ENCODE peak calls at places on chromosomes 7 and 10, in six cellular contexts. One of them, this sample, is unnamed.

GRCh38 chr7:2471022-2471329 is 5.2 kb downstream of the GRIFIN start:
- DNase-seq in heart left ventricle: no peak
- DNase-seq in HepG2: no peak
- DNase-seq in frontal cortex: no peak
- DNase-seq in AG10803: no peak
- DNase-seq in Calu3: no peak
- DNase-seq in this sample: no peak

GRCh38 chr10:108453166-108453565 is 1288.7 kb upstream of the SORCS1 start:
- DNase-seq in HepG2: no peak
- DNase-seq in heart left ventricle: no peak
- DNase-seq in Calu3: no peak
- DNase-seq in frontal cortex: no peak
- DNase-seq in AG10803: no peak
- DNase-seq in this sample: no peak

GRCh38 chr7:151426486-151426905 is 13.4 kb downstream of the CRYGN start:
- DNase-seq in Calu3: peak
- DNase-seq in heart left ventricle: no peak
- DNase-seq in AG10803: peak
- DNase-seq in frontal cortex: peak
- DNase-seq in HepG2: no peak
- DNase-seq in this sample: no peak

GRCh38 chr10:119597405-119598186 is 832 bp upstream of the TIAL1 start:
- DNase-seq in heart left ventricle: no peak
- DNase-seq in AG10803: no peak
- DNase-seq in frontal cortex: no peak
- DNase-seq in Calu3: no peak
- DNase-seq in HepG2: no peak
- DNase-seq in this sample: no peak

GRCh38 chr10:1738950-1739349 is 1.6 kb upstream of the ADARB2 start:
- DNase-seq in heart left ventricle: no peak
- DNase-seq in AG10803: no peak
- DNase-seq in HepG2: no peak
- DNase-seq in frontal cortex: no peak
- DNase-seq in Calu3: no peak
- DNase-seq in this sample: no peak

GRCh38 chr10:8473205-8473604 is 418.7 kb downstream of the GATA3 start:
- DNase-seq in heart left ventricle: no peak
- DNase-seq in frontal cortex: no peak
- DNase-seq in Calu3: no peak
- DNase-seq in HepG2: no peak
- DNase-seq in AG10803: no peak
- DNase-seq in this sample: no peak

GRCh38 chr10:21296575-21297355 is 228.7 kb downstream of the SKIDA1 start:
- DNase-seq in frontal cortex: no peak
- DNase-seq in HepG2: no peak
- DNase-seq in heart left ventricle: no peak
- DNase-seq in AG10803: no peak
- DNase-seq in Calu3: no peak
- DNase-seq in this sample: no peak

GRCh38 chr10:3108033-3108432 is 40.7 kb downstream of the PFKP start:
- DNase-seq in HepG2: no peak
- DNase-seq in frontal cortex: no peak
- DNase-seq in heart left ventricle: peak
- DNase-seq in Calu3: no peak
- DNase-seq in AG10803: no peak
- DNase-seq in this sample: no peak

GRCh38 chr7:65444899-65445823 is 71.5 kb downstream of the ZNF92 start:
- DNase-seq in heart left ventricle: no peak
- DNase-seq in HepG2: peak
- DNase-seq in Calu3: no peak
- DNase-seq in frontal cortex: no peak
- DNase-seq in AG10803: no peak
- DNase-seq in this sample: no peak

GRCh38 chr7:54877683-54878082 is 118.7 kb upstream of the SEC61G start:
- DNase-seq in AG10803: no peak
- DNase-seq in frontal cortex: no peak
- DNase-seq in Calu3: peak
- DNase-seq in HepG2: peak
- DNase-seq in heart left ventricle: no peak
- DNase-seq in this sample: no peak

GRCh38 chr7:27392477-27392876 is 149.9 kb downstream of the EVX1 start:
- DNase-seq in heart left ventricle: no peak
- DNase-seq in HepG2: no peak
- DNase-seq in Calu3: no peak
- DNase-seq in AG10803: no peak
- DNase-seq in frontal cortex: no peak
- DNase-seq in this sample: no peak

GRCh38 chr10:11515596-11516418 is 95.6 kb downstream of the USP6NL start:
- DNase-seq in HepG2: peak
- DNase-seq in frontal cortex: peak
- DNase-seq in AG10803: peak
- DNase-seq in Calu3: peak
- DNase-seq in heart left ventricle: no peak
- DNase-seq in this sample: no peak

GRCh38 chr7:36360244-36360643 is 29.4 kb upstream of the ANLN start:
- DNase-seq in Calu3: no peak
- DNase-seq in frontal cortex: no peak
- DNase-seq in AG10803: no peak
- DNase-seq in heart left ventricle: no peak
- DNase-seq in HepG2: no peak
- DNase-seq in this sample: no peak

GRCh38 chr7:26863504-26864308 is 684 bp downstream of the SKAP2 start:
- DNase-seq in frontal cortex: no peak
- DNase-seq in Calu3: no peak
- DNase-seq in heart left ventricle: no peak
- DNase-seq in AG10803: peak
- DNase-seq in HepG2: peak
- DNase-seq in this sample: no peak

GRCh38 chr10:99530108-99531025 is 2.4 kb upstream of the NKX2-3 start:
- DNase-seq in heart left ventricle: no peak
- DNase-seq in frontal cortex: peak
- DNase-seq in HepG2: no peak
- DNase-seq in AG10803: no peak
- DNase-seq in Calu3: no peak
- DNase-seq in this sample: no peak

GRCh38 chr7:1210321-1210978 is 22.2 kb upstream of the UNCX start:
- DNase-seq in heart left ventricle: no peak
- DNase-seq in AG10803: no peak
- DNase-seq in frontal cortex: no peak
- DNase-seq in HepG2: no peak
- DNase-seq in Calu3: no peak
- DNase-seq in this sample: no peak

GRCh38 chr10:68153473-68154210 is 44.4 kb downstream of the MYPN start:
- DNase-seq in HepG2: peak
- DNase-seq in heart left ventricle: no peak
- DNase-seq in frontal cortex: peak
- DNase-seq in Calu3: peak
- DNase-seq in AG10803: peak
- DNase-seq in this sample: peak

GRCh38 chr7:33392143-33392542 is 262.8 kb downstream of the BBS9 start:
- DNase-seq in HepG2: no peak
- DNase-seq in heart left ventricle: no peak
- DNase-seq in frontal cortex: no peak
- DNase-seq in AG10803: no peak
- DNase-seq in Calu3: no peak
- DNase-seq in this sample: peak

GRCh38 chr10:99930731-99931550 is 78.8 kb downstream of the DNMBP start:
- DNase-seq in heart left ventricle: no peak
- DNase-seq in frontal cortex: no peak
- DNase-seq in Calu3: peak
- DNase-seq in HepG2: peak
- DNase-seq in AG10803: no peak
- DNase-seq in this sample: peak

GRCh38 chr7:45021604-45022296 is 21.7 kb downstream of the CCM2 start:
- DNase-seq in heart left ventricle: no peak
- DNase-seq in frontal cortex: no peak
- DNase-seq in AG10803: peak
- DNase-seq in HepG2: no peak
- DNase-seq in Calu3: no peak
- DNase-seq in this sample: peak

GRCh38 chr7:15795371-15795770 is 108.9 kb upstream of the MEOX2 start:
- DNase-seq in frontal cortex: no peak
- DNase-seq in HepG2: no peak
- DNase-seq in Calu3: no peak
- DNase-seq in AG10803: no peak
- DNase-seq in heart left ventricle: no peak
- DNase-seq in this sample: no peak

GRCh38 chr7:30698481-30698880 is 16.2 kb upstream of the CRHR2 start:
- DNase-seq in Calu3: no peak
- DNase-seq in AG10803: no peak
- DNase-seq in frontal cortex: no peak
- DNase-seq in HepG2: no peak
- DNase-seq in heart left ventricle: no peak
- DNase-seq in this sample: no peak

GRCh38 chr10:11045995-11046394 is 28.3 kb downstream of the CELF2 start:
- DNase-seq in AG10803: no peak
- DNase-seq in Calu3: no peak
- DNase-seq in HepG2: no peak
- DNase-seq in frontal cortex: no peak
- DNase-seq in heart left ventricle: peak
- DNase-seq in this sample: no peak

GRCh38 chr7:114889646-114890285 is 32.1 kb upstream of the MDFIC start:
- DNase-seq in frontal cortex: no peak
- DNase-seq in AG10803: peak
- DNase-seq in HepG2: peak
- DNase-seq in heart left ventricle: no peak
- DNase-seq in Calu3: no peak
- DNase-seq in this sample: peak

GRCh38 chr10:102231357-102232318 is 5.5 kb downstream of the ELOVL3 start:
- DNase-seq in AG10803: no peak
- DNase-seq in HepG2: peak
- DNase-seq in frontal cortex: peak
- DNase-seq in Calu3: peak
- DNase-seq in heart left ventricle: peak
- DNase-seq in this sample: no peak

GRCh38 chr7:147400926-147401325 is 1189.6 kb upstream of the C7orf33 start:
- DNase-seq in HepG2: no peak
- DNase-seq in heart left ventricle: no peak
- DNase-seq in AG10803: peak
- DNase-seq in frontal cortex: no peak
- DNase-seq in Calu3: no peak
- DNase-seq in this sample: no peak

GRCh38 chr7:47698386-47698785 is 116.5 kb upstream of the TNS3 start:
- DNase-seq in Calu3: no peak
- DNase-seq in HepG2: no peak
- DNase-seq in heart left ventricle: no peak
- DNase-seq in AG10803: no peak
- DNase-seq in frontal cortex: no peak
- DNase-seq in this sample: no peak

GRCh38 chr7:81154565-81154964 is 235.7 kb upstream of the SEMA3C start:
- DNase-seq in heart left ventricle: no peak
- DNase-seq in frontal cortex: no peak
- DNase-seq in HepG2: peak
- DNase-seq in AG10803: no peak
- DNase-seq in Calu3: no peak
- DNase-seq in this sample: no peak

GRCh38 chr7:44183386-44183785 is 5.9 kb downstream of the GCK start:
- DNase-seq in Calu3: no peak
- DNase-seq in HepG2: no peak
- DNase-seq in frontal cortex: no peak
- DNase-seq in heart left ventricle: no peak
- DNase-seq in AG10803: no peak
- DNase-seq in this sample: no peak

GRCh38 chr7:37713613-37714012 is 30.0 kb downstream of the GPR141 start:
- DNase-seq in AG10803: no peak
- DNase-seq in heart left ventricle: no peak
- DNase-seq in frontal cortex: no peak
- DNase-seq in HepG2: no peak
- DNase-seq in Calu3: no peak
- DNase-seq in this sample: no peak

GRCh38 chr7:151088856-151089699 is 2.8 kb downstream of the AGAP3 start:
- DNase-seq in HepG2: peak
- DNase-seq in AG10803: peak
- DNase-seq in Calu3: no peak
- DNase-seq in frontal cortex: no peak
- DNase-seq in heart left ventricle: peak
- DNase-seq in this sample: no peak

GRCh38 chr7:12323415-12323814 is 80.2 kb downstream of the VWDE start:
- DNase-seq in AG10803: no peak
- DNase-seq in frontal cortex: no peak
- DNase-seq in Calu3: no peak
- DNase-seq in HepG2: no peak
- DNase-seq in heart left ventricle: no peak
- DNase-seq in this sample: no peak

GRCh38 chr10:128102480-128103228 is 23.6 kb downstream of the MKI67 start:
- DNase-seq in frontal cortex: no peak
- DNase-seq in heart left ventricle: no peak
- DNase-seq in HepG2: no peak
- DNase-seq in AG10803: no peak
- DNase-seq in Calu3: no peak
- DNase-seq in this sample: no peak

GRCh38 chr7:21526007-21526406 is 16.8 kb upstream of the DNAH11 start:
- DNase-seq in Calu3: no peak
- DNase-seq in heart left ventricle: no peak
- DNase-seq in frontal cortex: no peak
- DNase-seq in AG10803: no peak
- DNase-seq in HepG2: peak
- DNase-seq in this sample: no peak

GRCh38 chr10:118447478-118447877 is 105.4 kb upstream of the FAM204A start:
- DNase-seq in Calu3: no peak
- DNase-seq in HepG2: no peak
- DNase-seq in AG10803: peak
- DNase-seq in frontal cortex: no peak
- DNase-seq in heart left ventricle: peak
- DNase-seq in this sample: no peak

GRCh38 chr10:104300002-104300735 is 31.2 kb downstream of the GSTO2 start:
- DNase-seq in AG10803: peak
- DNase-seq in HepG2: no peak
- DNase-seq in heart left ventricle: no peak
- DNase-seq in Calu3: no peak
- DNase-seq in frontal cortex: no peak
- DNase-seq in this sample: no peak

GRCh38 chr10:102579206-102579790 is 65.0 kb upstream of the TRIM8 start:
- DNase-seq in HepG2: no peak
- DNase-seq in AG10803: peak
- DNase-seq in frontal cortex: no peak
- DNase-seq in Calu3: no peak
- DNase-seq in heart left ventricle: no peak
- DNase-seq in this sample: no peak

GRCh38 chr7:122311280-122311679 is 6.7 kb upstream of the FEZF1 start:
- DNase-seq in frontal cortex: no peak
- DNase-seq in heart left ventricle: no peak
- DNase-seq in AG10803: no peak
- DNase-seq in Calu3: no peak
- DNase-seq in HepG2: no peak
- DNase-seq in this sample: no peak

GRCh38 chr7:17405786-17406185 is 107.3 kb downstream of the AHR start:
- DNase-seq in HepG2: peak
- DNase-seq in AG10803: peak
- DNase-seq in frontal cortex: no peak
- DNase-seq in heart left ventricle: no peak
- DNase-seq in Calu3: peak
- DNase-seq in this sample: peak

This sample was measured in kidney epithelial cell.